ENCODE peak calls at places on chromosomes 6 and 20, in six cellular contexts. K is activated CD4-positive, alpha-beta T cell treated with anti-CD3 and anti-CD28 coated beads, Interleukin-2, amount 50 U/mL, for 1 hour; H is activated naive CD4-positive, alpha-beta T cell treated with anti-CD3 and anti-CD28 coated beads, Interleukin-2, amount 50 U/mL, for 72 hours; J is endothelial cell; S is fibroblast of pulmonary artery; U is tibial artery. I is an unnamed sample.

GRCh38 chr20:50551288-50551687 is 41.1 kb downstream of the PTPN1 start:
- DNase-seq in K (no peak), H (peak; percentile 49), J (no peak), S (no peak), U (no peak), I (no peak)

GRCh38 chr6:19153270-19153980 is 683.7 kb upstream of the ID4 start:
- DNase-seq in K (no peak), H (no peak), J (no peak), S (peak; percentile 65), U (peak; percentile 24), I (no peak)

GRCh38 chr20:52001999-52002666 is 189.4 kb downstream of the ZFP64 start:
- DNase-seq in K (no peak), H (no peak), J (peak; percentile 13), S (peak; percentile 24), U (no peak), I (no peak)

GRCh38 chr6:35050291-35050987 is 90.7 kb downstream of the TCP11 start:
- DNase-seq in K (no peak), H (no peak), J (no peak), S (no peak), U (peak; percentile 23), I (no peak)

GRCh38 chr20:51790256-51790655 is 12.1 kb downstream of the SALL4 start:
- DNase-seq in K (no peak), H (no peak), J (no peak), S (no peak), U (no peak), I (no peak)

GRCh38 chr6:130524552-130524951 is 158.7 kb downstream of the TMEM200A start:
- DNase-seq in K (no peak), H (no peak), J (no peak), S (no peak), U (no peak), I (no peak)

GRCh38 chr6:149032599-149033405 is 284.7 kb upstream of the TAB2 start:
- DNase-seq in K (peak; percentile 13), H (peak; percentile 66), J (no peak), S (peak; percentile 92), U (no peak), I (no peak)

GRCh38 chr20:50056408-50056926 is 56.5 kb downstream of the UBE2V1 start:
- DNase-seq in K (no peak), H (no peak), J (no peak), S (no peak), U (no peak), I (no peak)

GRCh38 chr6:85368631-85369030 is 81.3 kb upstream of the NT5E start:
- DNase-seq in K (no peak), H (no peak), J (no peak), S (no peak), U (no peak), I (no peak)

GRCh38 chr6:106223300-106223930 is 102.1 kb downstream of the ATG5 start:
- DNase-seq in K (peak; percentile 72), H (peak; percentile 65), J (peak; percentile 57), S (peak; percentile 85), U (no peak), I (peak; percentile 74)

GRCh38 chr6:99905209-99906106 is 88.6 kb downstream of the MCHR2 start:
- DNase-seq in K (no peak), H (no peak), J (peak; percentile 15), S (peak; percentile 42), U (no peak), I (peak; percentile 15)

GRCh38 chr6:17967668-17968067 is 19.8 kb downstream of the KIF13A start:
- DNase-seq in K (no peak), H (no peak), J (no peak), S (no peak), U (no peak), I (no peak)

GRCh38 chr6:26260791-26261484 is 104.1 kb upstream of the BTN3A2 start:
- DNase-seq in K (no peak), H (no peak), J (no peak), S (peak; percentile 48), U (no peak), I (no peak)

GRCh38 chr6:155273438-155273837 is 9.6 kb downstream of the CLDN20 start:
- DNase-seq in K (no peak), H (no peak), J (peak; percentile 52), S (peak; percentile 93), U (no peak), I (peak; percentile 82)

GRCh38 chr6:127462391-127462790 is 3.2 kb upstream of the KIAA0408 start:
- DNase-seq in K (no peak), H (no peak), J (no peak), S (no peak), U (no peak), I (no peak)

GRCh38 chr20:57483287-57484050 is 41.5 kb downstream of the CTCFL start:
- DNase-seq in K (no peak), H (no peak), J (no peak), S (no peak), U (no peak), I (no peak)